ENCODE peak calls at places on chromosome 10, in eight cellular contexts. N is cardiac fibroblast, U is nephron progenitor cell, H is left lung, K is tibial nerve, B is cardiac muscle cell, C is HFF-Myc, W is astrocyte of the cerebellum. G is an unnamed sample.
A peak's percentile ranks its signal among the peaks of the same experiment; 100 is the strongest.

GRCh38 chr10:58106211-58107035 is 161.3 kb downstream of the IPMK start:
- DNase-seq in N (no peak), U (no peak), H (no peak), K (no peak), B (no peak), C (no peak), W (no peak), G (no peak)

GRCh38 chr10:23291551-23292334 is 52.9 kb downstream of the C10orf67 start:
- DNase-seq in N (no peak), U (no peak), H (no peak), K (no peak), B (no peak), C (no peak), W (no peak), G (no peak)

GRCh38 chr10:97081621-97082235 is 104.0 kb downstream of the SLIT1 start:
- DNase-seq in N (peak; percentile 67), U (peak; percentile 93), H (peak; percentile 45), K (no peak), B (peak; percentile 86), C (peak; percentile 29), W (peak; percentile 16), G (peak; percentile 73)

GRCh38 chr10:13839430-13839986 is 252.7 kb downstream of the PRPF18 start:
- DNase-seq in N (peak; percentile 78), U (no peak), H (no peak), K (no peak), B (no peak), C (peak; percentile 56), W (peak; percentile 85), G (peak; percentile 53)

GRCh38 chr10:132644544-132645530 is 107.2 kb downstream of the INPP5A start:
- DNase-seq in N (no peak), U (no peak), H (no peak), K (no peak), B (no peak), C (no peak), W (no peak), G (no peak)

GRCh38 chr10:76252733-76253132 is 821.3 kb downstream of the LRMDA start:
- DNase-seq in N (peak; percentile 27), U (no peak), H (no peak), K (no peak), B (no peak), C (no peak), W (no peak), G (no peak)

GRCh38 chr10:126569513-126570447 is 100.7 kb downstream of the C10orf90 start:
- DNase-seq in N (peak; percentile 68), U (no peak), H (no peak), K (no peak), B (no peak), C (peak; percentile 17), W (peak; percentile 76), G (peak; percentile 42)

GRCh38 chr10:58836991-58837390 is 324.3 kb downstream of the BICC1 start:
- DNase-seq in N (no peak), U (no peak), H (no peak), K (no peak), B (no peak), C (no peak), W (no peak), G (no peak)

GRCh38 chr10:59991661-59992060 is 85.3 kb upstream of the CCDC6 start:
- DNase-seq in N (peak; percentile 70), U (peak; percentile 17), H (peak; percentile 73), K (no peak), B (no peak), C (peak; percentile 21), W (peak; percentile 3), G (peak; percentile 57)

GRCh38 chr10:107317592-107317991 is 153.1 kb upstream of the SORCS1 start:
- DNase-seq in N (no peak), U (no peak), H (no peak), K (no peak), B (no peak), C (no peak), W (no peak), G (no peak)

GRCh38 chr10:7071421-7071820 is 339.4 kb downstream of the SFMBT2 start:
- DNase-seq in N (no peak), U (no peak), H (no peak), K (no peak), B (no peak), C (no peak), W (no peak), G (no peak)

GRCh38 chr10:86645111-86645445 is 9.3 kb upstream of the OPN4 start:
- DNase-seq in N (no peak), U (no peak), H (no peak), K (no peak), B (no peak), C (no peak), W (no peak), G (no peak)

GRCh38 chr10:48364659-48365405 is 58.4 kb downstream of the MAPK8 start:
- DNase-seq in N (peak; percentile 89), U (no peak), H (no peak), K (no peak), B (no peak), C (no peak), W (peak; percentile 59), G (peak; percentile 50)

GRCh38 chr10:121049923-121050322 is 198.8 kb downstream of the WDR11 start:
- DNase-seq in N (no peak), U (no peak), H (no peak), K (no peak), B (no peak), C (no peak), W (no peak), G (no peak)

GRCh38 chr10:3786295-3786981 is 1.4 kb upstream of the KLF6 start:
- DNase-seq in N (peak; percentile 48), U (peak; percentile 49), H (no peak), K (no peak), B (peak; percentile 45), C (no peak), W (no peak), G (peak; percentile 64)

GRCh38 chr10:81817611-81818160 is 57.3 kb upstream of the NRG3 start:
- DNase-seq in N (no peak), U (no peak), H (peak; percentile 36), K (no peak), B (no peak), C (no peak), W (no peak), G (no peak)

GRCh38 chr10:16915308-16915707 is 98.1 kb upstream of the RSU1 start:
- DNase-seq in N (no peak), U (no peak), H (no peak), K (no peak), B (no peak), C (no peak), W (no peak), G (no peak)

GRCh38 chr10:22252801-22253577 is 35.2 kb upstream of the EBLN1 start:
- DNase-seq in N (no peak), U (peak; percentile 44), H (peak; percentile 43), K (no peak), B (no peak), C (no peak), W (no peak), G (no peak)

GRCh38 chr10:112791447-112791846 is 158.6 kb upstream of the TCF7L2 start:
- DNase-seq in N (no peak), U (no peak), H (no peak), K (no peak), B (no peak), C (no peak), W (no peak), G (no peak)

GRCh38 chr10:74825371-74826141 is 844 bp upstream of the KAT6B start:
- DNase-seq in N (no peak), U (peak; percentile 84), H (no peak), K (peak; percentile 16), B (peak; percentile 82), C (no peak), W (no peak), G (no peak)

GRCh38 chr10:3186365-3186764 is 13.8 kb upstream of the PITRM1 start:
- DNase-seq in N (no peak), U (no peak), H (no peak), K (no peak), B (no peak), C (no peak), W (no peak), G (no peak)

GRCh38 chr10:116654816-116655215 is 34.1 kb downstream of the PNLIPRP2 start:
- DNase-seq in N (no peak), U (no peak), H (no peak), K (no peak), B (no peak), C (no peak), W (no peak), G (peak; percentile 6)

GRCh38 chr10:73991846-73992245 is 6.1 kb upstream of the VCL start:
- DNase-seq in N (no peak), U (no peak), H (peak; percentile 74), K (no peak), B (no peak), C (no peak), W (no peak), G (no peak)

GRCh38 chr10:108544500-108545120 is 1378.7 kb downstream of the XPNPEP1 start:
- DNase-seq in N (peak; percentile 65), U (peak; percentile 78), H (peak; percentile 50), K (peak; percentile 31), B (peak; percentile 72), C (peak; percentile 30), W (no peak), G (peak; percentile 64)
- TF ChIP-seq CTCF in N (peak; percentile 96), U (peak; percentile 99), H (peak; percentile 69), K (peak; percentile 61), B (peak; percentile 92), C (peak; percentile 89), W (peak; percentile 97), G (peak; percentile 96)

GRCh38 chr10:110535958-110536891 is 31.3 kb upstream of the SMC3 start:
- DNase-seq in N (peak; percentile 53), U (no peak), H (peak; percentile 55), K (no peak), B (no peak), C (no peak), W (peak; percentile 47), G (peak; percentile 44)
- TF ChIP-seq CTCF in N (peak; percentile 21), U (no peak), H (no peak), K (peak; percentile 17), B (peak; percentile 34), C (peak; percentile 30), W (peak; percentile 43), G (no peak)

DNA sequence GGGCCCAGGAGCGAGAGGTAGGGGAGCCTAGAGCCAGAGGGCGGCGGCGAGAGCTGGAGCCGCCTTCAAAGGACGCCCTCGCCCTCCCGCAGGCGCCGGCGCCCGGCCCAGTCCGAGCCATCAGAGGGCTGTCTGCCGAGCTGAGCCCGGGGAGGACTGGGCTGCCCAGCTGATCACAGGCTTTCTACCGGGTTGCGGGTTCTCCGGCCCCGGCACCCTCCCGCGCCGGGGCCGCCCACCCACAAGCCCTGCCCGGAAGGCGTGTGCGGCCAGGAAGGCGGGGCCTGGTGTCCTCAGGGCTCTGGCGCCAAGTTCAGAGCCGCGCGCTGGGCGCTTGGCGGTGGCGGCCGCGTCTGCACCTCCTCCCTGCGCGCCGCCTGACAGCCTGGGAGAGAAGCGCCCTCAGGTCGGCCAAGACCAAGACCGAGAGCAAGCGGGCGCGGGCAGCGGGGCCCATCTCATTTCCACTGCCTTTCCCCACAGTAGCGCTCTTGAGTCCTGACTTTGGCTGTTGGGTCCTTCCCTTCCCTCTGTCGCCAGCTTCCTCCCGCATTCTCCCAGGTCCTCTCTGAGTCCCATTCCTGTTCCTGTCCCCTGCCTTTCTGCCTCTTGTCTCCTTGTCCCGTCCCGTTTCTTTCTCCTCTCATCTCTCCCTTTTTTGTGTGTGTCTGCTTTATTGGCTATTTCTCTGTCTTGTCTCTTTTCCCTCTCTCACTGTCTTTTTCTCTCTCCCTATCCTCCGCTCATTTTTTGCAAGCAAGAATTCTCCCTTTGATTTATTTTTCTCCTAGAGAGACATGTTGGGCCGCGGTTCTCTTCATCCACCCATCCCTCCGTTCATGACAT is 60.6 kb upstream of the MSMB start:
- DNase-seq in N (peak; percentile 62), U (peak; percentile 75), H (peak; percentile 62), K (no peak), B (peak; percentile 82), C (no peak), W (no peak), G (peak; percentile 52)
- TF ChIP-seq CTCF in N (no peak), U (no peak), H (peak; percentile 34), K (peak; percentile 31), B (no peak), C (no peak), W (no peak), G (no peak)

GRCh38 chr10:79072994-79073654 is 4.4 kb downstream of the ZMIZ1 start:
- DNase-seq in N (no peak), U (no peak), H (no peak), K (no peak), B (no peak), C (no peak), W (no peak), G (no peak)
- TF ChIP-seq CTCF in N (peak; percentile 12), U (no peak), H (no peak), K (no peak), B (no peak), C (no peak), W (peak; percentile 24), G (no peak)